ENCODE peak calls at places on chromosomes 1 and 21, in ten cellular contexts. T is lower lobe of right lung, D is spleen, F is cardiac muscle cell, K is lung, C is GM23248, E is Panc1, O is tibial artery, Y is neural progenitor cell, A is uterus. Q is an unnamed sample.

GRCh38 chr1:185238447-185238846 is 78.6 kb downstream of the IVNS1ABP start:
- DNase-seq in T (no peak), D (no peak), F (peak), K (no peak), C (peak), E (no peak), O (no peak), Y (no peak), A (no peak), Q (no peak)

GRCh38 chr21:43619344-43619743 is 39.9 kb downstream of the HSF2BP start:
- DNase-seq in T (no peak), D (no peak), F (no peak), K (no peak), C (no peak), E (no peak), O (no peak), Y (no peak), A (no peak), Q (no peak)

GRCh38 chr1:21598417-21598816 is 70.7 kb downstream of the RAP1GAP start:
- DNase-seq in T (no peak), D (no peak), F (no peak), K (no peak), C (no peak), E (no peak), O (no peak), Y (no peak), A (no peak), Q (no peak)

GRCh38 chr1:86151427-86151826 is 5.1 kb downstream of the COL24A1 start:
- DNase-seq in T (no peak), D (no peak), F (peak), K (no peak), C (peak), E (no peak), O (no peak), Y (no peak), A (no peak), Q (no peak)

GRCh38 chr1:16367258-16367967 is 371 bp downstream of the SZRD1 start:
- DNase-seq in T (peak), D (no peak), F (peak), K (peak), C (peak), E (no peak), O (peak), Y (peak), A (peak), Q (peak)

GRCh38 chr1:199784127-199784526 is 243.4 kb upstream of the NR5A2 start:
- DNase-seq in T (no peak), D (no peak), F (no peak), K (no peak), C (peak), E (no peak), O (no peak), Y (no peak), A (no peak), Q (no peak)

GRCh38 chr1:27284425-27285287 is 37.3 kb upstream of the TMEM222 start:
- DNase-seq in T (peak), D (peak), F (peak), K (peak), C (peak), E (peak), O (peak), Y (peak), A (peak), Q (peak)

GRCh38 chr1:150622219-150622975 is 7.0 kb downstream of the ENSA start:
- DNase-seq in T (peak), D (peak), F (no peak), K (no peak), C (no peak), E (no peak), O (peak), Y (peak), A (peak), Q (peak)

GRCh38 chr1:39509360-39510009 is 18.0 kb downstream of the BMP8A start:
- DNase-seq in T (no peak), D (peak), F (peak), K (no peak), C (no peak), E (no peak), O (no peak), Y (no peak), A (peak), Q (no peak)

GRCh38 chr21:23160914-23161313 is 2162.7 kb downstream of the NCAM2 start:
- DNase-seq in T (no peak), D (no peak), F (no peak), K (no peak), C (no peak), E (no peak), O (no peak), Y (no peak), A (no peak), Q (no peak)

GRCh38 chr1:164695956-164696665 is 137.1 kb downstream of the PBX1 start:
- DNase-seq in T (no peak), D (no peak), F (no peak), K (no peak), C (peak), E (no peak), O (no peak), Y (no peak), A (no peak), Q (no peak)

GRCh38 chr1:151978910-151979309 is 14.7 kb downstream of the S100A10 start:
- DNase-seq in T (no peak), D (no peak), F (no peak), K (no peak), C (no peak), E (no peak), O (no peak), Y (no peak), A (no peak), Q (no peak)

GRCh38 chr1:223329252-223329651 is 34.7 kb downstream of the SUSD4 start:
- DNase-seq in T (no peak), D (no peak), F (no peak), K (no peak), C (no peak), E (no peak), O (no peak), Y (no peak), A (no peak), Q (no peak)

GRCh38 chr1:223331301-223331700 is 32.7 kb downstream of the SUSD4 start:
- DNase-seq in T (no peak), D (no peak), F (no peak), K (no peak), C (no peak), E (no peak), O (no peak), Y (peak), A (no peak), Q (no peak)

GRCh38 chr1:223331929-223332328 is 32.0 kb downstream of the SUSD4 start:
- DNase-seq in T (no peak), D (no peak), F (peak), K (no peak), C (peak), E (no peak), O (no peak), Y (no peak), A (no peak), Q (no peak)

GRCh38 chr1:223329664-223330420 is 34.1 kb downstream of the SUSD4 start:
- DNase-seq in T (no peak), D (no peak), F (no peak), K (no peak), C (no peak), E (no peak), O (no peak), Y (no peak), A (no peak), Q (no peak)

DNA sequence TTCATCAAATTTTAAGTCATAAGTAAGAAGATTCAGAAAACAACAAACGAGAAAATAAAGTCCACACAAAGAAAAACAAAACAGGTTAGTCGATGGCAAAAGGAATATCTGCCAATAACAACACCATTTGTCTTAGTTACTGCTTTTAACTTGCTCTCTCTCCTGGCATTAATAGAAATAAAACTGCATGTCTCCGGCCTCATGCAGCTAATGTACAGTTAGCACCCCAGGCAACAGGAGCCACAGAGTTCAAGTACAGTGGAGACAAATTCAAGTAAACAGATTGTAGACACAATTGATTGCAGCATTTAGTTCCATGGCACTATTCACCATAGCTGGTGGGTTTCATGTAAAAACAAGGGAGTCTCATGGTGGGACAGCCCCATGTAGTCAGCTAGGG is 33.5 kb downstream of the SUSD4 start:
- DNase-seq in T (no peak), D (no peak), F (no peak), K (no peak), C (no peak), E (no peak), O (no peak), Y (no peak), A (no peak), Q (no peak)
- H3K27ac ChIP-seq in T (no peak), D (no peak), F (no peak), K (no peak), C (no peak), E (no peak), O (no peak), Y (no peak), A (no peak), Q (no peak)

GRCh38 chr1:32272557-32273388 is 19.1 kb upstream of the HDAC1 start:
- DNase-seq in T (no peak), D (peak), F (no peak), K (no peak), C (no peak), E (no peak), O (no peak), Y (no peak), A (no peak), Q (no peak)
- H3K27ac ChIP-seq in T (no peak), D (no peak), F (no peak), K (no peak), C (no peak), E (no peak), O (no peak), Y (no peak), A (no peak), Q (no peak)

DNA sequence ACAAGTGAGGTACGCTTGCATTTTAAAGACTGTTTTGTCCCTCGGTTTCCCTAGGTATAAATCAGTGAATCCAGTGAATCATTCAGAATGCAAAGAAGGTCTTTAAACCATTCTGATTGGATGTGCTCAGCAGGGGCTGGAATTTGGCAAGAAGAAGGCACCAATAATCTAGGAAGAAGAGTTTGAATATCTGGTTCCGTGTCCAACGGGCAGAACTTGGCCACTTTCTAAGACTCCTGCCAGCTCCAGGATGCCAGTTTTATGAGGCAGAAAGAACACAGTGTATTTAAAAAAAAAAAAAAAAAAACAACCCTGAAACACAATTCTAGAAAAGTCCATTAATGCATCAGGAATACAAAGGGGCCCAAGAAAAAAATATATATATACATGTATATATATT is 3.0 kb upstream of the TENT5C start:
- DNase-seq in T (no peak), D (no peak), F (no peak), K (no peak), C (no peak), E (no peak), O (no peak), Y (no peak), A (no peak), Q (no peak)
- H3K27ac ChIP-seq in T (no peak), D (no peak), F (no peak), K (no peak), C (no peak), E (no peak), O (no peak), Y (no peak), A (no peak), Q (no peak)

DNA sequence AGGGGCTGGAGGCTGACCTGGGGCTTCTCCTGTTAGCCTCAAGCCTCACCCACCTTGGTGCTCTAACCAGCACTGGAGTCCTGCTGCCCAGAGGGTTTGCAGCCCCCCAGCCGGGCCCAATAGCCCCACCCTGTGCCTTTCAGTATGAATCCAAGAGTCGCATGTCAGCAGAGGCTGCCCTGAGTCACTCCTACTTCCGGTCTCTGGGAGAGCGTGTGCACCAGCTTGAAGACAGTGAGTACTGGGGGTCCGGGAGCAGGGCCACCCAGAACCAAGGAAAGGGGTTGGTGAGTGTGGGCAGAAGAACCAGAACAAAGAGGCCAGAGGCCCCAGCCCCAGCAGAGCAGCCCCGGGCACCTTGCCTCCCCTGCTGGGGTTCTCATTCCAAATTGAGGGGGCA is 25.6 kb downstream of the CDK18 start:
- DNase-seq in T (no peak), D (peak), F (no peak), K (no peak), C (no peak), E (no peak), O (no peak), Y (no peak), A (no peak), Q (no peak)
- H3K27ac ChIP-seq in T (no peak), D (no peak), F (no peak), K (no peak), C (no peak), E (no peak), O (no peak), Y (no peak), A (no peak), Q (no peak)

GRCh38 chr1:6005276-6005917 is 13.2 kb upstream of the NPHP4 start:
- DNase-seq in T (peak), D (peak), F (no peak), K (no peak), C (no peak), E (no peak), O (no peak), Y (no peak), A (no peak), Q (no peak)

GRCh38 chr1:6007318-6008083 is 15.3 kb upstream of the NPHP4 start:
- DNase-seq in T (peak), D (peak), F (peak), K (no peak), C (no peak), E (no peak), O (no peak), Y (no peak), A (no peak), Q (no peak)

GRCh38 chr1:6008696-6009095 is 16.5 kb upstream of the NPHP4 start:
- DNase-seq in T (peak), D (peak), F (no peak), K (no peak), C (no peak), E (no peak), O (no peak), Y (no peak), A (no peak), Q (no peak)

GRCh38 chr1:6008084-6008415 is 15.8 kb upstream of the NPHP4 start:
- DNase-seq in T (peak), D (peak), F (no peak), K (no peak), C (no peak), E (no peak), O (no peak), Y (no peak), A (no peak), Q (no peak)

GRCh38 chr1:6006882-6007281 is 14.7 kb upstream of the NPHP4 start:
- DNase-seq in T (peak), D (peak), F (no peak), K (no peak), C (no peak), E (no peak), O (no peak), Y (no peak), A (no peak), Q (no peak)
- H3K27ac ChIP-seq in T (no peak), D (no peak), F (no peak), K (no peak), C (no peak), E (no peak), O (no peak), Y (no peak), A (no peak), Q (no peak)

GRCh38 chr1:6590046-6590445 is 10.3 kb downstream of the ZBTB48 start:
- DNase-seq in T (no peak), D (no peak), F (no peak), K (no peak), C (no peak), E (no peak), O (no peak), Y (no peak), A (no peak), Q (no peak)

GRCh38 chr1:6592441-6592840 is 10.2 kb downstream of the KLHL21 start:
- DNase-seq in T (no peak), D (no peak), F (no peak), K (no peak), C (no peak), E (no peak), O (no peak), Y (no peak), A (no peak), Q (no peak)

GRCh38 chr1:6592865-6593593 is 9.6 kb downstream of the KLHL21 start:
- DNase-seq in T (no peak), D (peak), F (no peak), K (no peak), C (no peak), E (no peak), O (no peak), Y (no peak), A (no peak), Q (no peak)

GRCh38 chr1:6591222-6591621 is 11.4 kb downstream of the ZBTB48 start:
- DNase-seq in T (peak), D (peak), F (no peak), K (no peak), C (no peak), E (no peak), O (peak), Y (no peak), A (no peak), Q (no peak)

GRCh38 chr1:6591644-6592043 is 11.0 kb downstream of the KLHL21 start:
- DNase-seq in T (no peak), D (no peak), F (no peak), K (no peak), C (no peak), E (no peak), O (no peak), Y (no peak), A (no peak), Q (no peak)
- H3K27ac ChIP-seq in T (no peak), D (peak), F (no peak), K (no peak), C (no peak), E (no peak), O (peak), Y (no peak), A (no peak), Q (no peak)

DNA sequence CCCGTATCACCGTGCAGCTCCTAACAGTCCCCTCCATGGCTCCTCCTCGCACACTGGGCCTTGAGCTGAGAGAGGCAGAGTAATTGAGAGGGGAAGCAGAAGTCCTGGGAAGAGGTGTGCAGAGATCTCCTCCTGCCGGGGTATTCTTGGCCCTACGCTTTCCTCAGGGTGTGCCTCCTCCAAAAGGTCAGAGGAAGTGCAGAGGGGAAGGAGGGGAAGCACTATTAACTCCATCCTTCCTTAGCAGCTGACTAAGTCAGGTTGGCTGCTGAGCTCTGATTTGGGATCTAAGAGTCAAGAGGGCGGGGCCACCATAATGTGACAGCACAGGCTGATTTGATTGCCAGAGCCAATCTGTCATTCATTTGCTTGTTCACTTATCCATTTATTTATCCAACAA is 12.3 kb downstream of the ATP2B4 start:
- DNase-seq in T (no peak), D (no peak), F (no peak), K (peak), C (peak), E (no peak), O (no peak), Y (no peak), A (no peak), Q (no peak)
- H3K27ac ChIP-seq in T (no peak), D (peak), F (no peak), K (peak), C (peak), E (no peak), O (peak), Y (no peak), A (peak), Q (no peak)